ENCODE peak calls at places on chromosomes 5 and 9, in ten cellular contexts. One of them, this sample, is unnamed. For H3K4me1, the result is how much of the 10 kb centered on the place peaks cover.

GRCh38 chr9:19876569-19877316 is 87.9 kb upstream of the SLC24A2 start:
- DNase-seq in A549: no peak
- DNase-seq in astrocyte: no peak
- DNase-seq in DND-41: no peak
- DNase-seq in upper lobe of left lung: no peak
- DNase-seq in NT2/D1: no peak
- DNase-seq in transverse colon: no peak
- DNase-seq in A673: no peak
- DNase-seq in prostate gland: no peak
- DNase-seq in neuronal stem cell: no peak
- DNase-seq in this sample: no peak

GRCh38 chr9:116267021-116267420 is 113.4 kb downstream of the PAPPA start:
- DNase-seq in A549: no peak
- DNase-seq in astrocyte: peak
- DNase-seq in DND-41: no peak
- DNase-seq in upper lobe of left lung: no peak
- DNase-seq in NT2/D1: no peak
- DNase-seq in transverse colon: no peak
- DNase-seq in A673: no peak
- DNase-seq in prostate gland: no peak
- DNase-seq in neuronal stem cell: no peak
- DNase-seq in this sample: no peak

GRCh38 chr5:93053825-93054224 is 527.2 kb downstream of the NR2F1-AS1 start:
- DNase-seq in A549: peak
- DNase-seq in astrocyte: peak
- DNase-seq in DND-41: no peak
- DNase-seq in upper lobe of left lung: no peak
- DNase-seq in NT2/D1: no peak
- DNase-seq in transverse colon: no peak
- DNase-seq in A673: no peak
- DNase-seq in prostate gland: no peak
- DNase-seq in neuronal stem cell: no peak
- DNase-seq in this sample: no peak

GRCh38 chr5:178460598-178461425 is 129.4 kb downstream of the COL23A1 start:
- DNase-seq in A549: peak
- DNase-seq in astrocyte: no peak
- DNase-seq in DND-41: peak
- DNase-seq in upper lobe of left lung: peak
- DNase-seq in NT2/D1: peak
- DNase-seq in transverse colon: peak
- DNase-seq in A673: peak
- DNase-seq in prostate gland: peak
- DNase-seq in neuronal stem cell: peak
- DNase-seq in this sample: peak

GRCh38 chr9:83956288-83957028 is 23.6 kb downstream of the HNRNPK start:
- DNase-seq in A549: peak
- DNase-seq in astrocyte: peak
- DNase-seq in DND-41: peak
- DNase-seq in upper lobe of left lung: peak
- DNase-seq in NT2/D1: no peak
- DNase-seq in transverse colon: peak
- DNase-seq in A673: peak
- DNase-seq in prostate gland: peak
- DNase-seq in neuronal stem cell: no peak
- DNase-seq in this sample: no peak

GRCh38 chr9:130144703-130145102 is 27.5 kb upstream of the NCS1 start:
- DNase-seq in A549: no peak
- DNase-seq in astrocyte: no peak
- DNase-seq in DND-41: no peak
- DNase-seq in upper lobe of left lung: no peak
- DNase-seq in NT2/D1: no peak
- DNase-seq in transverse colon: no peak
- DNase-seq in A673: no peak
- DNase-seq in prostate gland: no peak
- DNase-seq in neuronal stem cell: no peak
- DNase-seq in this sample: no peak

GRCh38 chr9:127897194-127897692 is 2.2 kb downstream of the ST6GALNAC6 start:
- DNase-seq in A549: peak
- DNase-seq in astrocyte: peak
- DNase-seq in DND-41: no peak
- DNase-seq in upper lobe of left lung: peak
- DNase-seq in NT2/D1: peak
- DNase-seq in transverse colon: peak
- DNase-seq in A673: peak
- DNase-seq in prostate gland: no peak
- DNase-seq in neuronal stem cell: peak
- DNase-seq in this sample: no peak

GRCh38 chr5:9337908-9338307 is 208.0 kb downstream of the SEMA5A start:
- DNase-seq in A549: no peak
- DNase-seq in astrocyte: peak
- DNase-seq in DND-41: no peak
- DNase-seq in upper lobe of left lung: no peak
- DNase-seq in NT2/D1: no peak
- DNase-seq in transverse colon: no peak
- DNase-seq in A673: no peak
- DNase-seq in prostate gland: no peak
- DNase-seq in neuronal stem cell: no peak
- DNase-seq in this sample: no peak

GRCh38 chr5:159883522-159883950 is 32.7 kb upstream of the ADRA1B start:
- DNase-seq in A549: no peak
- DNase-seq in astrocyte: peak
- DNase-seq in DND-41: no peak
- DNase-seq in upper lobe of left lung: no peak
- DNase-seq in NT2/D1: no peak
- DNase-seq in transverse colon: no peak
- DNase-seq in A673: no peak
- DNase-seq in prostate gland: no peak
- DNase-seq in neuronal stem cell: no peak
- DNase-seq in this sample: no peak

GRCh38 chr5:120765189-120765588 is 301.1 kb downstream of the PRR16 start:
- DNase-seq in A549: no peak
- DNase-seq in astrocyte: no peak
- DNase-seq in DND-41: no peak
- DNase-seq in upper lobe of left lung: no peak
- DNase-seq in NT2/D1: no peak
- DNase-seq in transverse colon: no peak
- DNase-seq in A673: no peak
- DNase-seq in prostate gland: no peak
- DNase-seq in neuronal stem cell: no peak
- DNase-seq in this sample: no peak

GRCh38 chr5:88085462-88085861 is 183.2 kb downstream of the TMEM161B start:
- DNase-seq in A549: no peak
- DNase-seq in astrocyte: no peak
- DNase-seq in DND-41: no peak
- DNase-seq in upper lobe of left lung: no peak
- DNase-seq in NT2/D1: no peak
- DNase-seq in transverse colon: no peak
- DNase-seq in A673: peak
- DNase-seq in prostate gland: no peak
- DNase-seq in neuronal stem cell: no peak
- DNase-seq in this sample: no peak

GRCh38 chr9:94213513-94214124 is 45.5 kb upstream of the ZNF169 start:
- DNase-seq in A549: peak
- DNase-seq in astrocyte: peak
- DNase-seq in DND-41: peak
- DNase-seq in upper lobe of left lung: peak
- DNase-seq in NT2/D1: peak
- DNase-seq in transverse colon: peak
- DNase-seq in A673: peak
- DNase-seq in prostate gland: peak
- DNase-seq in neuronal stem cell: peak
- DNase-seq in this sample: peak

GRCh38 chr5:111967463-111967862 is 210.5 kb upstream of the NREP start:
- DNase-seq in A549: no peak
- DNase-seq in astrocyte: no peak
- DNase-seq in DND-41: no peak
- DNase-seq in upper lobe of left lung: no peak
- DNase-seq in NT2/D1: no peak
- DNase-seq in transverse colon: no peak
- DNase-seq in A673: no peak
- DNase-seq in prostate gland: no peak
- DNase-seq in neuronal stem cell: no peak
- DNase-seq in this sample: no peak

GRCh38 chr9:110714314-110714713 is 45.7 kb downstream of the MUSK start:
- DNase-seq in A549: peak
- DNase-seq in astrocyte: no peak
- DNase-seq in DND-41: no peak
- DNase-seq in upper lobe of left lung: peak
- DNase-seq in NT2/D1: no peak
- DNase-seq in transverse colon: no peak
- DNase-seq in A673: no peak
- DNase-seq in prostate gland: peak
- DNase-seq in neuronal stem cell: no peak
- DNase-seq in this sample: no peak

GRCh38 chr9:129656795-129657390 is 8.6 kb upstream of the PRRX2 start:
- DNase-seq in A549: peak
- DNase-seq in astrocyte: peak
- DNase-seq in DND-41: no peak
- DNase-seq in upper lobe of left lung: no peak
- DNase-seq in NT2/D1: no peak
- DNase-seq in transverse colon: no peak
- DNase-seq in A673: no peak
- DNase-seq in prostate gland: peak
- DNase-seq in neuronal stem cell: no peak
- DNase-seq in this sample: no peak

GRCh38 chr9:101092922-101093321 is 64.4 kb downstream of the PLPPR1 start:
- DNase-seq in A549: no peak
- DNase-seq in astrocyte: no peak
- DNase-seq in DND-41: no peak
- DNase-seq in upper lobe of left lung: no peak
- DNase-seq in NT2/D1: no peak
- DNase-seq in transverse colon: no peak
- DNase-seq in A673: no peak
- DNase-seq in prostate gland: no peak
- DNase-seq in neuronal stem cell: no peak
- DNase-seq in this sample: no peak

GRCh38 chr9:101093620-101094019 is 65.1 kb downstream of the PLPPR1 start:
- DNase-seq in A549: peak
- DNase-seq in astrocyte: peak
- DNase-seq in DND-41: no peak
- DNase-seq in upper lobe of left lung: no peak
- DNase-seq in NT2/D1: no peak
- DNase-seq in transverse colon: no peak
- DNase-seq in A673: no peak
- DNase-seq in prostate gland: no peak
- DNase-seq in neuronal stem cell: no peak
- DNase-seq in this sample: no peak

GRCh38 chr9:101094686-101095085 is 66.2 kb downstream of the PLPPR1 start:
- DNase-seq in A549: no peak
- DNase-seq in astrocyte: no peak
- DNase-seq in DND-41: no peak
- DNase-seq in upper lobe of left lung: no peak
- DNase-seq in NT2/D1: no peak
- DNase-seq in transverse colon: no peak
- DNase-seq in A673: no peak
- DNase-seq in prostate gland: no peak
- DNase-seq in neuronal stem cell: no peak
- DNase-seq in this sample: no peak

GRCh38 chr9:101098392-101098791 is 69.9 kb downstream of the PLPPR1 start:
- DNase-seq in A549: no peak
- DNase-seq in astrocyte: no peak
- DNase-seq in DND-41: no peak
- DNase-seq in upper lobe of left lung: no peak
- DNase-seq in NT2/D1: peak
- DNase-seq in transverse colon: no peak
- DNase-seq in A673: no peak
- DNase-seq in prostate gland: no peak
- DNase-seq in neuronal stem cell: no peak
- DNase-seq in this sample: peak

GRCh38 chr9:101097210-101097609 is 68.7 kb downstream of the PLPPR1 start:
- DNase-seq in A549: no peak
- DNase-seq in astrocyte: no peak
- DNase-seq in DND-41: no peak
- DNase-seq in upper lobe of left lung: no peak
- DNase-seq in NT2/D1: no peak
- DNase-seq in transverse colon: no peak
- DNase-seq in A673: no peak
- DNase-seq in prostate gland: no peak
- DNase-seq in neuronal stem cell: no peak
- DNase-seq in this sample: no peak
- H3K4me1 ChIP-seq in A549: under half
- H3K4me1 ChIP-seq in astrocyte: under half
- H3K4me1 ChIP-seq in DND-41: under half
- H3K4me1 ChIP-seq in upper lobe of left lung: under half
- H3K4me1 ChIP-seq in NT2/D1: under half
- H3K4me1 ChIP-seq in transverse colon: under half
- H3K4me1 ChIP-seq in A673: under half
- H3K4me1 ChIP-seq in prostate gland: under half
- H3K4me1 ChIP-seq in neuronal stem cell: under half
- H3K4me1 ChIP-seq in this sample: under half

GRCh38 chr5:40486437-40487270 is 193.1 kb upstream of the PTGER4 start:
- DNase-seq in A549: no peak
- DNase-seq in astrocyte: peak
- DNase-seq in DND-41: peak
- DNase-seq in upper lobe of left lung: peak
- DNase-seq in NT2/D1: no peak
- DNase-seq in transverse colon: no peak
- DNase-seq in A673: no peak
- DNase-seq in prostate gland: no peak
- DNase-seq in neuronal stem cell: no peak
- DNase-seq in this sample: no peak
- H3K4me1 ChIP-seq in A549: under half
- H3K4me1 ChIP-seq in astrocyte: under half
- H3K4me1 ChIP-seq in DND-41: under half
- H3K4me1 ChIP-seq in upper lobe of left lung: under half
- H3K4me1 ChIP-seq in NT2/D1: under half
- H3K4me1 ChIP-seq in transverse colon: under half
- H3K4me1 ChIP-seq in A673: under half
- H3K4me1 ChIP-seq in prostate gland: under half
- H3K4me1 ChIP-seq in neuronal stem cell: under half
- H3K4me1 ChIP-seq in this sample: under half

GRCh38 chr9:125990186-125990792 is 243.1 kb downstream of the PBX3 start:
- DNase-seq in A549: no peak
- DNase-seq in astrocyte: no peak
- DNase-seq in DND-41: no peak
- DNase-seq in upper lobe of left lung: peak
- DNase-seq in NT2/D1: no peak
- DNase-seq in transverse colon: no peak
- DNase-seq in A673: no peak
- DNase-seq in prostate gland: no peak
- DNase-seq in neuronal stem cell: no peak
- DNase-seq in this sample: no peak
- H3K4me1 ChIP-seq in A549: under half
- H3K4me1 ChIP-seq in astrocyte: under half
- H3K4me1 ChIP-seq in DND-41: under half
- H3K4me1 ChIP-seq in upper lobe of left lung: under half
- H3K4me1 ChIP-seq in NT2/D1: under half
- H3K4me1 ChIP-seq in transverse colon: under half
- H3K4me1 ChIP-seq in A673: under half
- H3K4me1 ChIP-seq in prostate gland: under half
- H3K4me1 ChIP-seq in neuronal stem cell: under half
- H3K4me1 ChIP-seq in this sample: under half

DNA sequence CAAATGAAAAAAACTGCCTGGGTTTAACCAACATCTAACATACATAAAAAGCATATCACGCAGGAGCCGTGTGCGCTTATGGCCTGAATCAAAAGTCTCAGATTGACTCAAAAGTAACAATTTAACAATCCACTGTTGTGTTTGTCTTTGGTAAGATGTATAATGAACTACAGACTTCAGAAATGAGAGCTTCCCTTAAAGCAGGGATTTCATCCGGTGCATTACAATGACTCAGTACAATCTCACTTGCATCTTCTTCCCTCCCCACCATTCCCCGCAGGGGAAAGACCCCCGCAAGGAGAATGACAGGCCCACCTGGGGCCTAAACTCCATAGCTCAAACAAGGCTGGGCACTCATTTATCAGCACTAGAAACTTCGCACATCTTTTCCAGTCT is 1.4 kb downstream of the ZFR start:
- DNase-seq in A549: no peak
- DNase-seq in astrocyte: peak
- DNase-seq in DND-41: peak
- DNase-seq in upper lobe of left lung: no peak
- DNase-seq in NT2/D1: no peak
- DNase-seq in transverse colon: no peak
- DNase-seq in A673: no peak
- DNase-seq in prostate gland: no peak
- DNase-seq in neuronal stem cell: no peak
- DNase-seq in this sample: no peak
- H3K4me1 ChIP-seq in A549: under half
- H3K4me1 ChIP-seq in astrocyte: under half
- H3K4me1 ChIP-seq in DND-41: under half
- H3K4me1 ChIP-seq in upper lobe of left lung: under half
- H3K4me1 ChIP-seq in NT2/D1: under half
- H3K4me1 ChIP-seq in transverse colon: half or more
- H3K4me1 ChIP-seq in A673: under half
- H3K4me1 ChIP-seq in prostate gland: under half
- H3K4me1 ChIP-seq in neuronal stem cell: under half
- H3K4me1 ChIP-seq in this sample: under half

This sample was measured in iPS DF 6.9.